ENCODE peak calls at places on chromosomes 6 and 20, in six cellular contexts. F, A, I, Z, R and M are unnamed samples. For H3K27me3, the result is how much of the 10 kb centered on the place peaks cover.

GRCh38 chr6:165486183-165487137 is 176.6 kb downstream of the PDE10A start:
- DNase-seq in F (no peak), A (no peak), I (no peak), Z (no peak), R (no peak), M (no peak)

GRCh38 chr6:20092071-20092566 is 120.2 kb downstream of the MBOAT1 start:
- DNase-seq in F (no peak), A (peak), I (no peak), Z (no peak), R (peak), M (no peak)

GRCh38 chr20:13298692-13299373 is 77.8 kb downstream of the ISM1 start:
- DNase-seq in F (no peak), A (no peak), I (no peak), Z (no peak), R (no peak), M (no peak)

GRCh38 chr6:98583506-98583905 is 250.9 kb upstream of the POU3F2 start:
- DNase-seq in F (no peak), A (no peak), I (no peak), Z (no peak), R (no peak), M (no peak)

GRCh38 chr20:57545927-57546662 is 14.8 kb upstream of the PCK1 start:
- DNase-seq in F (peak), A (no peak), I (no peak), Z (no peak), R (no peak), M (no peak)

GRCh38 chr6:154466139-154466538 is 44.3 kb downstream of the CNKSR3 start:
- DNase-seq in F (no peak), A (no peak), I (no peak), Z (no peak), R (no peak), M (no peak)

GRCh38 chr6:80357674-80358073 is 251.2 kb downstream of the BCKDHB start:
- DNase-seq in F (no peak), A (peak), I (no peak), Z (no peak), R (no peak), M (peak)

GRCh38 chr20:53162251-53162835 is 190.2 kb downstream of the TSHZ2 start:
- DNase-seq in F (no peak), A (peak), I (peak), Z (no peak), R (no peak), M (no peak)

GRCh38 chr6:52595000-52595795 is 18.3 kb upstream of the TRAM2 start:
- DNase-seq in F (peak), A (peak), I (peak), Z (no peak), R (peak), M (no peak)

GRCh38 chr6:159914565-159914923 is 23.8 kb downstream of the MAS1 start:
- DNase-seq in F (no peak), A (no peak), I (no peak), Z (no peak), R (no peak), M (no peak)

DNA sequence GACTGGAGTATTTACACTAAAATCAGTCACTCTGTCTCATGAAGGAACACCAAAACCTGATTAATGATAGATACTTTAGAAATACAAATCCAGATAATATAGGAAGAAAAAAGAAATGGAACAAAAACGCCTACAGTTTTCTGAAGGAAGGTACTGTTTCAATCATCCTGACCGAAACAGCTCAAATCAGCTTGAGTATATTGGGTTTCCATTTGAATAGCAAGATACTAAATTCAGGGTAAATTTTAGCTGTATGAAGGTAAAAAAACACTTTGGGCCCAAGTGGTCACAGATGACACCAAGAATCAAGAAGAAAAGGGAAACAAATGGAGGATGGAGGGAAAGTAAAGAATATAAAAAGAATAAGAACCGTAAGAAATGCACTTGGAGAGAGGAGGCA is 6.9 kb downstream of the ZSCAN23 start:
- DNase-seq in F (no peak), A (no peak), I (no peak), Z (no peak), R (no peak), M (no peak)
- H3K27me3 ChIP-seq in F (under half), A (under half), I (under half), Z (under half), R (under half), M (under half)

GRCh38 chr6:30770164-30770563 is 25.8 kb upstream of the IER3 start:
- DNase-seq in F (no peak), A (peak), I (no peak), Z (no peak), R (no peak), M (no peak)

GRCh38 chr6:30768634-30769087 is 24.3 kb upstream of the IER3 start:
- DNase-seq in F (no peak), A (peak), I (no peak), Z (no peak), R (no peak), M (no peak)

GRCh38 chr6:30769853-30770160 is 25.5 kb upstream of the IER3 start:
- DNase-seq in F (no peak), A (no peak), I (no peak), Z (no peak), R (no peak), M (no peak)

GRCh38 chr6:30769088-30769852 is 24.9 kb upstream of the IER3 start:
- DNase-seq in F (no peak), A (peak), I (peak), Z (peak), R (peak), M (peak)

GRCh38 chr6:30770592-30770991 is 26.2 kb upstream of the IER3 start:
- DNase-seq in F (no peak), A (no peak), I (no peak), Z (no peak), R (no peak), M (no peak)
- H3K27ac ChIP-seq in F (peak), A (peak), I (peak), Z (peak), R (no peak), M (peak)

GRCh38 chr20:36298061-36298460 is 8.1 kb upstream of the DLGAP4 start:
- DNase-seq in F (no peak), A (no peak), I (no peak), Z (no peak), R (no peak), M (no peak)
- H3K27me3 ChIP-seq in F (under half), A (half or more), I (half or more), Z (under half), R (under half), M (under half)

GRCh38 chr6:26472549-26473245 is 14.9 kb downstream of the BTN2A1 start:
- DNase-seq in F (no peak), A (no peak), I (no peak), Z (no peak), R (no peak), M (no peak)
- H3K27ac ChIP-seq in F (peak), A (peak), I (peak), Z (peak), R (no peak), M (peak)